ENCODE peak calls at places on chromosomes 11 and 22, in nine cellular contexts. Y is endothelial cell of umbilical vein, T is stomach, M is Panc1, W is spleen, Q is transverse colon, S is HCT116, F is suprapubic skin, U is GM23338. K is an unnamed sample.

GRCh38 chr11:12430912-12431311 is 53.5 kb downstream of the PARVA start:
- DNase-seq in Y (peak; percentile 96), T (peak; percentile 72), M (no peak), W (no peak), Q (peak; percentile 74), S (no peak), F (no peak), U (no peak), K (peak; percentile 70)

GRCh38 chr11:67031791-67032561 is 9.0 kb downstream of the SYT12 start:
- DNase-seq in Y (no peak), T (no peak), M (no peak), W (no peak), Q (no peak), S (no peak), F (no peak), U (no peak), K (no peak)

GRCh38 chr22:40463017-40463631 is 92.7 kb downstream of the SGSM3 start:
- DNase-seq in Y (no peak), T (no peak), M (no peak), W (peak; percentile 84), Q (peak; percentile 27), S (no peak), F (no peak), U (no peak), K (peak; percentile 58)

GRCh38 chr22:30402036-30402759 is 5.4 kb downstream of the SEC14L2 start:
- DNase-seq in Y (no peak), T (no peak), M (no peak), W (no peak), Q (no peak), S (no peak), F (no peak), U (peak; percentile 60), K (no peak)

GRCh38 chr22:46115388-46115678 is 35.0 kb upstream of the PPARA start:
- DNase-seq in Y (no peak), T (no peak), M (no peak), W (no peak), Q (no peak), S (no peak), F (no peak), U (no peak), K (no peak)

GRCh38 chr11:35615911-35616900 is 2.1 kb upstream of the FJX1 start:
- DNase-seq in Y (peak; percentile 61), T (no peak), M (no peak), W (no peak), Q (no peak), S (no peak), F (no peak), U (peak; percentile 62), K (no peak)

GRCh38 chr11:73389902-73390301 is 13.7 kb downstream of the RELT start:
- DNase-seq in Y (no peak), T (no peak), M (no peak), W (peak; percentile 34), Q (no peak), S (no peak), F (no peak), U (no peak), K (no peak)

GRCh38 chr11:120384476-120384875 is 48.3 kb downstream of the ARHGEF12 start:
- DNase-seq in Y (no peak), T (no peak), M (no peak), W (no peak), Q (no peak), S (no peak), F (no peak), U (no peak), K (no peak)

GRCh38 chr11:63560506-63561179 is 2.5 kb downstream of the PLAAT2 start:
- DNase-seq in Y (no peak), T (peak; percentile 85), M (no peak), W (no peak), Q (peak; percentile 60), S (no peak), F (no peak), U (no peak), K (peak; percentile 88)

GRCh38 chr11:111449158-111449557 is 63.0 kb downstream of the BTG4 start:
- DNase-seq in Y (no peak), T (no peak), M (no peak), W (no peak), Q (no peak), S (no peak), F (peak; percentile 54), U (peak; percentile 29), K (no peak)

GRCh38 chr11:23903044-23903704 is 593.7 kb upstream of the LUZP2 start:
- DNase-seq in Y (peak; percentile 82), T (no peak), M (peak; percentile 5), W (no peak), Q (no peak), S (no peak), F (no peak), U (no peak), K (no peak)

GRCh38 chr11:29093416-29093815 is 923.4 kb downstream of the KCNA4 start:
- DNase-seq in Y (peak; percentile 42), T (no peak), M (peak; percentile 50), W (no peak), Q (no peak), S (no peak), F (no peak), U (no peak), K (no peak)
- H3K36me3 ChIP-seq in Y (no peaks in the 10 kb centered on the region), T (no peaks in the 10 kb centered on the region), M (no peaks in the 10 kb centered on the region), W (no peaks in the 10 kb centered on the region), Q (no peaks in the 10 kb centered on the region), S (no peaks in the 10 kb centered on the region), F (no peaks in the 10 kb centered on the region), U (no peaks in the 10 kb centered on the region), K (no peaks in the 10 kb centered on the region)

GRCh38 chr11:95682552-95682951 is 107.0 kb downstream of the FAM76B start:
- DNase-seq in Y (peak; percentile 92), T (no peak), M (no peak), W (no peak), Q (no peak), S (no peak), F (no peak), U (no peak), K (no peak)
- TF ChIP-seq POLR2AphosphoS5 in Y (no peak), T (no peak), M (no peak), W (no peak), Q (no peak), S (no peak), F (no peak), U (no peak), K (no peak)

GRCh38 chr11:16758382-16759024 is 20.1 kb downstream of the C11orf58 start:
- DNase-seq in Y (no peak), T (no peak), M (no peak), W (no peak), Q (no peak), S (no peak), F (no peak), U (no peak), K (no peak)
- H3K36me3 ChIP-seq in Y (peaks cover 10% of the 10 kb centered on the region), T (peaks cover 49% of the 10 kb centered on the region), M (peaks cover 8% of the 10 kb centered on the region), W (peaks cover 57% of the 10 kb centered on the region), Q (peaks cover 35% of the 10 kb centered on the region), S (peaks cover 14% of the 10 kb centered on the region), F (peaks cover 53% of the 10 kb centered on the region), U (peaks cover 20% of the 10 kb centered on the region), K (peaks cover 34% of the 10 kb centered on the region)

DNA sequence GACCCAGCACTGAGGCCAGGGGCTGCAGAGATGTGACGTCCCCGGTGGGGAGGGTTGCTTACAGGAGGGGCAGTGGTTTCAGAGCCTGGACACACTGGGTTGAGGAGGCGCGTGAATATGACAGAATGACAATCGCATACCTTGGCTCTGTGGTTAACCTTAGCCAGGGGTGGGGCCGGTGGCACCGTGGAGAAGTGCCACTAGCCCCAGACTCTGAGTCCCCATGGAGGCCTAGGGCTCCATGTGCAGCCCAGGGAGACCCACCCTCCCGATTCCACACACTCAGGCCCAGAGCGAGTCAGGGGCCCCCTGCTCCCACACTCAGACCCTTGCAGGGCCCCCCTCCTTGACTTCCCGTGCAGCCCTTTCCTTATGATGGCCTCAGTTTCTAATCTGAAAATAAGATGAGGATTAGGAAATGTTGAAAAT is 3.6 kb upstream of the ACR start:
- DNase-seq in Y (no peak), T (no peak), M (no peak), W (peak; percentile 62), Q (no peak), S (no peak), F (peak; percentile 58), U (no peak), K (no peak)
- TF ChIP-seq POLR2AphosphoS5 in Y (no peak), T (no peak), M (no peak), W (peak; percentile 46), Q (no peak), S (no peak), F (no peak), U (no peak), K (no peak)

GRCh38 chr11:65114538-65115171 is 2.8 kb downstream of the ZNHIT2 start:
- DNase-seq in Y (no peak), T (no peak), M (no peak), W (peak; percentile 72), Q (no peak), S (no peak), F (peak; percentile 76), U (no peak), K (no peak)

GRCh38 chr11:65112226-65112550 is 516 bp downstream of the TM7SF2 start:
- DNase-seq in Y (no peak), T (no peak), M (no peak), W (no peak), Q (no peak), S (no peak), F (no peak), U (peak; percentile 64), K (no peak)

GRCh38 chr11:65112551-65113360 is 1.1 kb downstream of the TM7SF2 start:
- DNase-seq in Y (peak; percentile 60), T (peak; percentile 75), M (peak; percentile 22), W (peak; percentile 95), Q (peak; percentile 81), S (no peak), F (peak; percentile 80), U (peak; percentile 78), K (peak; percentile 95)

GRCh38 chr11:65113361-65113756 is 1.7 kb downstream of the TM7SF2 start:
- DNase-seq in Y (no peak), T (no peak), M (no peak), W (no peak), Q (no peak), S (no peak), F (peak; percentile 75), U (no peak), K (no peak)

GRCh38 chr11:65113839-65114238 is 2.2 kb downstream of the TM7SF2 start:
- DNase-seq in Y (no peak), T (no peak), M (no peak), W (peak; percentile 35), Q (no peak), S (no peak), F (no peak), U (no peak), K (no peak)
- H3K36me3 ChIP-seq in Y (no peaks in the 10 kb centered on the region), T (peaks cover 28% of the 10 kb centered on the region), M (no peaks in the 10 kb centered on the region), W (peaks cover 42% of the 10 kb centered on the region), Q (peaks cover 4% of the 10 kb centered on the region), S (peaks cover 18% of the 10 kb centered on the region), F (peaks cover 16% of the 10 kb centered on the region), U (no peaks in the 10 kb centered on the region), K (peaks cover 11% of the 10 kb centered on the region)

GRCh38 chr11:126485021-126485781 is 129.7 kb downstream of the ST3GAL4 start:
- DNase-seq in Y (no peak), T (no peak), M (no peak), W (peak; percentile 52), Q (no peak), S (no peak), F (no peak), U (no peak), K (no peak)
- TF ChIP-seq POLR2AphosphoS5 in Y (no peak), T (no peak), M (no peak), W (no peak), Q (peak; percentile 19), S (no peak), F (no peak), U (no peak), K (no peak)

DNA sequence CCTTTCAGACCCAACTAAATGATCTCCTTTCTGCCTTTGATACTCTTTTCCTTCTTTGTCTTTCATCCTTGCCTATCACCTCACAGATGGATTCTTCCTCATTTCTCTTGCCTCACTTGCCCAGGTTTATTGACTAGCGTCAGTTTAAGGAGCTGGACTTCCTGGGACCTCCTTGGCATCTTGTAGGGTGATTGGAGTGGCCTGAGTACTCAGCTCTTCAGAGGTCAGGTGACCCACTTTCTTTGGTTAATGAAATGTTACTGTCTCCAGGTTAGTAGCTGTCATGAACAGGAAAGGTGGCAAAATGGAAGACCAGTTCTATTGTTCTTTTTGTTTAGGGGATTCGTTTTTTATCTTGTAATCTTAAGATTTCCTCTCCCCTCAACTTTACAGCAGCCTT is 4.6 kb upstream of the BACE1-AS start:
- DNase-seq in Y (no peak), T (no peak), M (no peak), W (no peak), Q (no peak), S (no peak), F (no peak), U (no peak), K (no peak)
- H3K36me3 ChIP-seq in Y (peaks cover 9% of the 10 kb centered on the region), T (peaks cover 100% of the 10 kb centered on the region), M (peaks cover 5% of the 10 kb centered on the region), W (peaks cover 100% of the 10 kb centered on the region), Q (peaks cover 54% of the 10 kb centered on the region), S (peaks cover 3% of the 10 kb centered on the region), F (peaks cover 99% of the 10 kb centered on the region), U (peaks cover 7% of the 10 kb centered on the region), K (peaks cover 85% of the 10 kb centered on the region)

K was measured in upper lobe of left lung.